ENCODE peak calls at places on chromosomes 1 and 21, in five cellular contexts. T, X, G, Y and V are unnamed samples.

GRCh38 chr21:34688145-34688544 is 19.4 kb downstream of the CLIC6 start:
- DNase-seq in T (no peak), X (peak; percentile 28), G (no peak), Y (peak; percentile 15), V (no peak)

GRCh38 chr1:150162862-150163706 is 13.4 kb downstream of the PLEKHO1 start:
- DNase-seq in T (peak; percentile 93), X (no peak), G (peak; percentile 65), Y (no peak), V (peak; percentile 85)

GRCh38 chr21:16912075-16912474 is 600.8 kb upstream of the CXADR start:
- DNase-seq in T (no peak), X (no peak), G (no peak), Y (no peak), V (no peak)

GRCh38 chr1:231419147-231419546 is 2.9 kb downstream of the EGLN1 start:
- DNase-seq in T (no peak), X (no peak), G (no peak), Y (no peak), V (no peak)

GRCh38 chr1:231924183-231924582 is 297.6 kb downstream of the DISC1 start:
- DNase-seq in T (no peak), X (no peak), G (no peak), Y (no peak), V (no peak)

GRCh38 chr1:156645058-156645457 is 3.1 kb downstream of the BCAN start:
- DNase-seq in T (no peak), X (no peak), G (no peak), Y (no peak), V (no peak)

GRCh38 chr21:29376556-29376955 is 77.8 kb downstream of the BACH1 start:
- DNase-seq in T (no peak), X (peak; percentile 8), G (no peak), Y (peak; percentile 39), V (peak; percentile 70)

GRCh38 chr21:45295576-45296365 is 8.1 kb upstream of the POFUT2 start:
- DNase-seq in T (no peak), X (no peak), G (no peak), Y (no peak), V (peak; percentile 10)

GRCh38 chr1:201497935-201498509 is 8.9 kb downstream of the CSRP1 start:
- DNase-seq in T (no peak), X (no peak), G (no peak), Y (no peak), V (no peak)
- H3K4me1 ChIP-seq in T (peaks cover 44% of the 10 kb centered on the region), X (peaks cover 57% of the 10 kb centered on the region), G (no peaks in the 10 kb centered on the region), Y (no peaks in the 10 kb centered on the region), V (peaks cover 45% of the 10 kb centered on the region)

GRCh38 chr1:62686822-62687221 is 1.4 kb downstream of the DOCK7 start:
- DNase-seq in T (no peak), X (no peak), G (no peak), Y (no peak), V (no peak)

GRCh38 chr1:62687903-62688686 is at the start of gene DOCK7:
- DNase-seq in T (peak; percentile 64), X (peak; percentile 57), G (peak; percentile 86), Y (peak; percentile 53), V (peak; percentile 85)

GRCh38 chr1:62685431-62685859 is 2.7 kb downstream of the DOCK7 start:
- DNase-seq in T (no peak), X (no peak), G (no peak), Y (no peak), V (no peak)

GRCh38 chr1:62688687-62689085 is 500 bp upstream of the DOCK7 start:
- DNase-seq in T (peak; percentile 10), X (no peak), G (no peak), Y (no peak), V (no peak)

GRCh38 chr1:62687421-62687902 is 724 bp downstream of the DOCK7 start:
- DNase-seq in T (peak; percentile 16), X (peak; percentile 13), G (no peak), Y (no peak), V (peak; percentile 55)
- TF ChIP-seq POLR2A in T (no peak), X (no peak), G (no peak), Y (no peak), V (no peak)

DNA sequence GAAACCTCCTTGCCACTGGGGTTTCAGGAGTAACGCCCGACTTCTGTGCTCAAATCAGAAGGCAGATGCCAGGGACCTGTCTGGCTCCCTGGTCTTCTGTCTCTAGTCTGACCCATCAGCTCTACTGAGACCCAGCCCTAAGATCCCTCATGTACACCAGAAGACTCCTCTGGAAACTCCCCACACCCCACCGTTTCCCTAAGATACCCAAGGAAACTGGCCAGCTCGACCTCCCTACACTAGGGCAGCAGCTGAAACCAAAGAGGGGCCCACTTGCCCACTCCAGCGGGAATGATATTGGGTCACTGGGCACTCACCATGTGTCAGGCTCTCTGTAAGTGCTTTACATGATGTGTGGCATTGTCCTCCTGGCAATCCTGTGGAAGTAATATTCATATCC is 469 bp upstream of the S100A16 start:
- DNase-seq in T (no peak), X (no peak), G (no peak), Y (no peak), V (no peak)
- H3K4me1 ChIP-seq in T (peaks cover 1% of the 10 kb centered on the region), X (peaks cover 54% of the 10 kb centered on the region), G (no peaks in the 10 kb centered on the region), Y (peaks cover 65% of the 10 kb centered on the region), V (peaks cover 35% of the 10 kb centered on the region)

DNA sequence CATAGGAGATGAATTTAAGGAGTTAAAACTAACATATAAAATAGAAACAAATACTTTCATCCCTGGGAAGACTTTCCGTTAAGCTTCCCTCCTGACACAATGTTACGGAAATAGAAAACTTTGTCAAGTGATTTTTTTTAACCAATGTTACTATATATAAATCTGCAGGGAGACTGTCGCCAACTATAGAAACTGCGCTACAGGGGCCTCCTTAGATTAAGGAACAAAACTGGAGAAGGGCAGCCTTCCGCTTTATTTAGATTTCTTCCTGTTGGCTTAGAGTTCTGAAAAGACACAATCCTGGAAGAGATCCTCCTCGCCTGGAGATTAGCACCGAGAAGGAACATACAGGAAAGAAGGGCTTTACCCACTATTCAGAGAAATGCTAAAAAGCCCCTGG is 1.5 kb downstream of the MGST3 start:
- DNase-seq in T (no peak), X (no peak), G (no peak), Y (no peak), V (no peak)
- TF ChIP-seq POLR2A in T (no peak), X (no peak), G (no peak), Y (no peak), V (no peak)